ENCODE peak calls at places on chromosomes 3 and 15, in seven cellular contexts. W is K562, U is H1, S is GM12878, N is IMR-90, V is HCT116, C is HepG2. Z is an unnamed sample.

GRCh38 chr3:15287565-15288330 is 44.6 kb downstream of the SH3BP5 start:
- DNase-seq in W (peak), U (no peak), S (no peak), N (peak), V (no peak), C (no peak), Z (no peak)

GRCh38 chr15:31434418-31435255 is 108.0 kb downstream of the KLF13 start:
- DNase-seq in W (no peak), U (no peak), S (peak), N (peak), V (no peak), C (no peak), Z (peak)

GRCh38 chr15:54566654-54567053 is 588.4 kb downstream of the UNC13C start:
- DNase-seq in W (no peak), U (no peak), S (no peak), N (no peak), V (no peak), C (no peak), Z (no peak)

GRCh38 chr3:108569336-108569735 is 19.9 kb downstream of the CIP2A start:
- DNase-seq in W (no peak), U (no peak), S (no peak), N (no peak), V (no peak), C (no peak), Z (no peak)

GRCh38 chr15:92247649-92248242 is 145.9 kb upstream of the ST8SIA2 start:
- DNase-seq in W (no peak), U (no peak), S (no peak), N (no peak), V (no peak), C (no peak), Z (no peak)

GRCh38 chr3:65847947-65848346 is 190.8 kb downstream of the MAGI1 start:
- DNase-seq in W (no peak), U (no peak), S (no peak), N (no peak), V (no peak), C (no peak), Z (no peak)

GRCh38 chr3:182710557-182711157 is 82.6 kb upstream of the ATP11B start:
- DNase-seq in W (peak), U (no peak), S (no peak), N (peak), V (peak), C (peak), Z (peak)

GRCh38 chr3:105327662-105328337 is 38.9 kb upstream of the ALCAM start:
- DNase-seq in W (no peak), U (no peak), S (no peak), N (peak), V (no peak), C (no peak), Z (no peak)

GRCh38 chr3:182370949-182371348 is 422.4 kb upstream of the ATP11B start:
- DNase-seq in W (no peak), U (no peak), S (no peak), N (no peak), V (peak), C (no peak), Z (peak)

GRCh38 chr3:128998532-128998931 is 2.6 kb upstream of the EFCC1 start:
- DNase-seq in W (no peak), U (no peak), S (no peak), N (no peak), V (no peak), C (no peak), Z (no peak)

DNA sequence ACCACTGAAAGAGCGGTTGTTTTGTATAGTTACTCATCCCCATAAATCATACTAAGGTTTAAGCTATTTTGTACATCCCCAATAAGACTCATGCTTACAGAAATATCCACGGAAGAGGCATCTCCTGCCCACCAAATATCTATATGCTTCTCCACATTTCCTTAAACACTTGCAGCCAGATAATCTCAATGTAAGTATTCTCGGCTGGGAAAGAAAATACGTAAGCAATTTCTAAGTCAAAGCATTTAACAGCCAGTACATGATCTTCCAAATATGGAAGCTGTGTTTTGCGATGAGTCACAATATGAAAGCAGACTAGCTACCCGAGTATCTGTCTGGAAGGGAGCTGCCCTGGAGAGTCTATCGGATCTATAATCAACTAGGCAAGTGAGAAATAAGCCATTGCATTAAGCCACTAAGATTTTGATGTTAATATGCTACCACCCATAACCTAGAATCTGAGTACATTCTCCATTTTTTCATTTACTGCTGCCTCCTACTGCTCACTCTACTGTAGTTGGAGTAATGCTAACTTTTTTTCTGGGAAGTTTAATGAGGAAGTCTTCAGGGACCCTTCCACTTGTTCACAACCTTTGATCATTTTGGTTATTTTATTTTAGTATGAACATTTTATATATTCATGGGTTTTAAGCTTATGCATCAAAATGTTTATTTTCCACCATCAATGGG is 26.9 kb upstream of the ZMAT3 start:
- DNase-seq in W (peak), U (no peak), S (no peak), N (peak), V (no peak), C (no peak), Z (no peak)
- H3K4me3 ChIP-seq in W (peak), U (no peak), S (no peak), N (peak), V (no peak), C (no peak), Z (no peak)

DNA sequence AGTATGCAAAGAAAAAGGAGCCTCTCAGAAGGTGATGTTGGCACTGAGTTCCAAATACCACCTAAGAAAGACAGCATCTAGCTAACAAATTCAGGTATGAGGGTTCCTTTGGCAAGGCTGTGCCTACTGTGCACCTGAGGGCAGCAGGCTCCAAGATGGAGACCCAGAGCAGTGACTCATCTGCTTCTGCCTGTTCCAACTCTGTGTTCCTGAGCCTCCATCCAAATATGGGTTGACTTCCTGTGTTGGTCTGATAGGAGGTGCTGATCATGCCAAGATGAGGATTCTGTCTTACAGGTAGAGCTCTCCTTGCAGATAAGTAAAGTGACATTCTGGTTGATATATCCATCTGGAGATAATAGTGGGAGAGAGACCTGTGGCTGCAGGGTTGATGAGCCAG is 26.0 kb downstream of the SV2B start:
- DNase-seq in W (no peak), U (no peak), S (no peak), N (no peak), V (no peak), C (no peak), Z (no peak)
- TF ChIP-seq POLR2A in W (no peak), U (no peak), S (no peak), N (no peak), V (no peak), C (no peak), Z (no peak)

GRCh38 chr3:68931406-68932149 is 769 bp downstream of the TAFA4 start:
- DNase-seq in W (no peak), U (no peak), S (no peak), N (no peak), V (no peak), C (no peak), Z (no peak)
- H3K9ac ChIP-seq in W (no peak), U (no peak), S (no peak), N (no peak), V (no peak), C (no peak), Z (no peak)

DNA sequence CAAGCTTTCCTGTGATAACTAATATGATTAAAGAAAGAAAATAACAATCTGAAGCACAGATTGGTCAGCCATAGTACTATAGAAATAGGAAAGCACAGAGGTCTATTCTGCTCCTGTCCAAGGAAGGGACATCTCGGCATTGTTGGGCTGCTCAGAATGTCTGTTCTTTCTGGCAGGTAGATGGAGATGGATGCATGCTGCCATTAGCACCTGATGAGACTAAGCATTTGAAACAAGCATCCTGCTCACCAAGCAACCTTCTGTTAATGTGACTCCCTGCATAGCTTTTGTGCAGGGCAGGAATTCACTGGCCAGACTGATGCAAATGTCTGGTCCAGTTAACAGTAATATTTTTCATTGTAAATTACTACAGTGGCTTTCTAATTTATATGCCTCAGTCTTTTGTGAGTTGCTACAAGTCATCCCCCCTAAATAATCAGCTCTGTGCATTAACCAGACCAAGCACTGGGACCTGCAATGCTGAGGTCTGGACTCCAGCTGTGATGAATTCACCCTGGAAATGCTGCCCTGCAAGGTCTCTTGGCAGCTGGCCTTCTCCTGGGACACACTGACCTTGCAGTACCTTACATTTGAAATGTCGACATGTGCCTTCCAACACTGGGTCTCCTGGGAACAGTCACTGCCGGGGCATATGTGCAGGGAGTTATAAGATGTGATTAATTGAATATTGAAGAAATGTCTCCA is 1123.7 kb downstream of the IGSF11 start:
- DNase-seq in W (no peak), U (no peak), S (no peak), N (no peak), V (no peak), C (no peak), Z (no peak)
- H3K4me3 ChIP-seq in W (no peak), U (no peak), S (no peak), N (no peak), V (no peak), C (no peak), Z (no peak)

DNA sequence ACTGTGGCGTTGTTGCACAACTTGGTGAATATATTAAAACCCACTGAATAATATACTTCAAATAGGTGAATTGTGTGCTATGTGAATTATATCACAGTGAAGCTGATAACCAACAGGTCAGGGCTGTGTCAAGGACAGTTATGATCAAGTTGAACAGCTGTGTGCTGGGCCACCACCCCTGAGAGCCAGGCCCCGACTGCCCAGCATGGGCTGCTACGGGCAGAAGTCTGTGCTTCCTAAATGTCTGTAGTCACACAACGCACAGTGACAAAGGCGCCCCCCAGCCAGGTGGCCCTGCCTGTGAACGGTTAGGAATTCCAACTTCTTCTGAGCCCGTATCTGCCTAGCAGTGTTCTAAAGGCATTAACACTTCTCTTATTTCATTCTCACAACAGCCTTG is 32.8 kb downstream of the TKT start:
- DNase-seq in W (no peak), U (no peak), S (no peak), N (no peak), V (no peak), C (peak), Z (no peak)
- TF ChIP-seq POLR2A in W (no peak), U (no peak), S (no peak), N (no peak), V (no peak), C (peak), Z (no peak)

GRCh38 chr3:72158639-72159005 is 373.7 kb upstream of the PROK2 start:
- DNase-seq in W (no peak), U (no peak), S (no peak), N (no peak), V (no peak), C (no peak), Z (no peak)
- H3K9ac ChIP-seq in W (no peak), U (no peak), S (no peak), N (no peak), V (no peak), C (no peak), Z (no peak)

GRCh38 chr3:95923496-95924210 is 890.7 kb upstream of the EPHA6 start:
- DNase-seq in W (peak), U (no peak), S (no peak), N (peak), V (no peak), C (no peak), Z (peak)
- H3K4me3 ChIP-seq in W (no peak), U (no peak), S (no peak), N (peak), V (no peak), C (no peak), Z (no peak)